ENCODE peak calls at places on chromosomes 13 and 19, in nine cellular contexts. K, O, M, C, Y, J, A, H and U are unnamed samples.

GRCh38 chr13:82506805-82507404 is 1375.4 kb downstream of the SLITRK1 start:
- DNase-seq in J (no peak), O (no peak), K (no peak), M (no peak), H (no peak), A (no peak), C (no peak), Y (no peak), U (no peak)

GRCh38 chr19:43620061-43621001 is 902 bp upstream of the ZNF428 start:
- DNase-seq in H (no peak), Y (no peak), C (no peak), J (peak), O (no peak), M (no peak), K (no peak), A (peak), U (no peak)

GRCh38 chr13:19685034-19685433 is 51.6 kb downstream of the MPHOSPH8 start:
- DNase-seq in J (no peak), O (no peak), M (no peak), Y (no peak), K (peak), A (no peak), C (no peak), H (no peak), U (no peak)

GRCh38 chr19:3785464-3785937 is 680 bp downstream of the MATK start:
- DNase-seq in K (no peak), M (no peak), O (no peak), Y (no peak), H (peak), C (peak), A (no peak), J (no peak), U (no peak)

GRCh38 chr13:78160793-78161192 is 242.2 kb upstream of the EDNRB start:
- DNase-seq in K (no peak), A (no peak), C (no peak), H (no peak), M (no peak), O (no peak), Y (no peak), J (no peak), U (peak)

GRCh38 chr19:23547816-23548430 is 139.1 kb downstream of the ZNF675 start:
- DNase-seq in H (no peak), Y (no peak), C (no peak), J (no peak), A (no peak), M (no peak), O (no peak), K (no peak), U (peak)

GRCh38 chr13:23985060-23985459 is 87.8 kb upstream of the C1QTNF9B start:
- DNase-seq in C (no peak), M (no peak), H (no peak), J (no peak), Y (no peak), O (no peak), K (no peak), A (no peak), U (no peak)

GRCh38 chr19:28466107-28467045 is 746.6 kb downstream of the UQCRFS1 start:
- DNase-seq in H (peak), Y (no peak), M (peak), O (peak), C (peak), K (peak), J (peak), A (no peak), U (peak)

GRCh38 chr13:51826606-51827005 is 18.4 kb downstream of the TMEM272 start:
- DNase-seq in A (no peak), Y (no peak), C (no peak), M (no peak), J (no peak), K (no peak), H (no peak), O (no peak), U (peak)

GRCh38 chr19:7870571-7871279 is 3.5 kb downstream of the PRR36 start:
- DNase-seq in M (peak), H (peak), O (peak), A (peak), Y (no peak), K (peak), J (peak), C (peak), U (peak)

GRCh38 chr13:57631607-57632275 is at the start of gene PCDH17:
- DNase-seq in J (peak), C (peak), A (no peak), M (no peak), K (no peak), Y (peak), O (no peak), H (peak), U (no peak)

GRCh38 chr19:35291259-35291658 is 702 bp upstream of the MAG start:
- DNase-seq in C (no peak), O (no peak), K (no peak), Y (no peak), J (no peak), H (no peak), A (no peak), M (no peak), U (no peak)

GRCh38 chr19:50607874-50608785 is 31.6 kb downstream of the SYT3 start:
- DNase-seq in C (peak), A (peak), J (peak), K (no peak), Y (no peak), H (peak), O (peak), M (peak), U (no peak)

GRCh38 chr13:110625771-110626321 is 10.5 kb downstream of the NAXD start:
- DNase-seq in H (no peak), K (no peak), Y (no peak), A (no peak), J (no peak), C (no peak), O (no peak), M (no peak), U (no peak)

GRCh38 chr19:40605201-40605971 is 4.2 kb downstream of the LTBP4 start:
- DNase-seq in Y (peak), H (peak), M (peak), C (peak), K (peak), A (peak), O (no peak), J (peak), U (peak)

GRCh38 chr19:15265849-15266248 is 33.6 kb upstream of the EPHX3 start:
- DNase-seq in A (no peak), H (no peak), O (no peak), C (peak), Y (peak), K (no peak), M (no peak), J (no peak), U (peak)

GRCh38 chr19:31448221-31448657 is 99.0 kb upstream of the TSHZ3 start:
- DNase-seq in Y (no peak), H (no peak), A (no peak), K (no peak), J (no peak), M (no peak), C (no peak), O (no peak), U (no peak)

GRCh38 chr19:15506074-15506565 is 2.2 kb upstream of the CYP4F22 start:
- DNase-seq in Y (no peak), M (no peak), O (no peak), A (no peak), C (no peak), J (no peak), K (no peak), H (no peak), U (no peak)

GRCh38 chr13:24176351-24177101 is 16.0 kb downstream of the SPATA13 start:
- DNase-seq in H (no peak), J (no peak), C (peak), K (no peak), M (no peak), A (no peak), O (no peak), Y (no peak), U (no peak)

GRCh38 chr19:55483681-55484361 is 1.2 kb upstream of the NAT14 start:
- DNase-seq in C (no peak), A (no peak), M (peak), Y (no peak), O (no peak), H (no peak), J (no peak), K (no peak), U (no peak)

GRCh38 chr13:79393564-79394249 is 12.3 kb downstream of the RBM26 start:
- DNase-seq in O (no peak), K (no peak), M (peak), C (no peak), J (peak), A (no peak), H (peak), Y (no peak), U (no peak)

GRCh38 chr19:15112385-15112784 is 5.2 kb downstream of the SYDE1 start:
- DNase-seq in C (peak), O (no peak), K (peak), Y (no peak), A (no peak), J (no peak), M (no peak), H (no peak), U (peak)

GRCh38 chr19:12880551-12881171 is 588 bp downstream of the DNASE2 start:
- DNase-seq in A (no peak), M (no peak), O (no peak), Y (peak), C (no peak), H (peak), J (peak), K (no peak), U (peak)

GRCh38 chr19:934865-935422 is 9.1 kb downstream of the ARID3A start:
- DNase-seq in C (peak), K (peak), Y (peak), O (no peak), J (no peak), M (no peak), H (no peak), A (no peak), U (peak)

GRCh38 chr19:10580979-10581631 is 6.0 kb downstream of the AP1M2 start:
- DNase-seq in M (peak), A (peak), Y (peak), C (peak), J (peak), K (peak), H (peak), O (peak), U (peak)

GRCh38 chr13:106617561-106617960 is 49.6 kb upstream of the ARGLU1 start:
- DNase-seq in K (no peak), C (no peak), Y (no peak), H (no peak), O (no peak), J (no peak), A (no peak), M (no peak), U (peak)

GRCh38 chr19:57171551-57172081 is 4.3 kb upstream of the DUXA start:
- DNase-seq in K (no peak), H (peak), M (no peak), Y (no peak), A (peak), O (no peak), C (peak), J (peak), U (peak)

GRCh38 chr13:23715762-23716235 is 145.6 kb downstream of the TNFRSF19 start:
- DNase-seq in O (no peak), M (peak), J (peak), H (peak), C (no peak), A (no peak), K (peak), Y (no peak), U (peak)

GRCh38 chr19:45772130-45772880 is 3.3 kb upstream of the SIX5 start:
- DNase-seq in K (no peak), M (no peak), Y (no peak), J (no peak), H (no peak), A (no peak), O (no peak), C (no peak), U (no peak)